ENCODE peak calls at places on chromosome 18, in ten cellular contexts. L is lower lobe of right lung, G is heart right ventricle, U is fibroblast of lung, J is ovary, O is body of pancreas, F is Caco-2, A is Peyer's patch, H is psoas muscle, C is GM12878. T is an unnamed sample. For H3K4me1, the result is how much of the 10 kb centered on the place peaks cover.

GRCh38 chr18:8858888-8859511 is 153.6 kb downstream of the MTCL1 start:
- DNase-seq in L (no peak), G (no peak), U (peak), J (no peak), O (no peak), F (no peak), A (no peak), H (no peak), C (no peak), T (no peak)

GRCh38 chr18:70221156-70221910 is 15.8 kb upstream of the RTTN start:
- DNase-seq in L (no peak), G (no peak), U (no peak), J (no peak), O (no peak), F (no peak), A (no peak), H (no peak), C (no peak), T (no peak)

GRCh38 chr18:1357724-1358123 is 453.1 kb downstream of the ADCYAP1 start:
- DNase-seq in L (no peak), G (no peak), U (no peak), J (no peak), O (no peak), F (no peak), A (no peak), H (no peak), C (no peak), T (no peak)

GRCh38 chr18:42901161-42901560 is 214.3 kb downstream of the RIT2 start:
- DNase-seq in L (no peak), G (no peak), U (no peak), J (no peak), O (no peak), F (no peak), A (no peak), H (no peak), C (no peak), T (no peak)

GRCh38 chr18:363327-364115 is 95.7 kb upstream of the THOC1 start:
- DNase-seq in L (no peak), G (no peak), U (peak), J (no peak), O (no peak), F (no peak), A (no peak), H (no peak), C (no peak), T (no peak)

GRCh38 chr18:59662008-59662701 is 35.1 kb downstream of the CCBE1 start:
- DNase-seq in L (no peak), G (no peak), U (peak), J (no peak), O (no peak), F (no peak), A (no peak), H (no peak), C (no peak), T (no peak)

GRCh38 chr18:59065684-59066083 is 74.0 kb upstream of the SEC11C start:
- DNase-seq in L (no peak), G (no peak), U (no peak), J (no peak), O (no peak), F (no peak), A (no peak), H (no peak), C (no peak), T (no peak)

GRCh38 chr18:3675446-3675845 is 225.5 kb downstream of the TGIF1 start:
- DNase-seq in L (no peak), G (no peak), U (no peak), J (no peak), O (no peak), F (no peak), A (no peak), H (no peak), C (no peak), T (no peak)

GRCh38 chr18:3099327-3099726 is 86.4 kb upstream of the LPIN2 start:
- DNase-seq in L (no peak), G (no peak), U (no peak), J (no peak), O (no peak), F (no peak), A (no peak), H (no peak), C (no peak), T (no peak)

GRCh38 chr18:26536032-26536431 is 12.3 kb downstream of the KCTD1 start:
- DNase-seq in L (no peak), G (no peak), U (no peak), J (no peak), O (no peak), F (no peak), A (no peak), H (no peak), C (no peak), T (no peak)

GRCh38 chr18:55189972-55190371 is 230.7 kb upstream of the CCDC68 start:
- DNase-seq in L (no peak), G (no peak), U (no peak), J (no peak), O (no peak), F (peak), A (no peak), H (no peak), C (no peak), T (no peak)

GRCh38 chr18:23135679-23136325 is 517 bp downstream of the CABLES1 start:
- DNase-seq in L (peak), G (no peak), U (no peak), J (peak), O (peak), F (no peak), A (peak), H (peak), C (no peak), T (peak)

GRCh38 chr18:23137788-23138216 is 2.5 kb downstream of the CABLES1 start:
- DNase-seq in L (no peak), G (no peak), U (no peak), J (no peak), O (no peak), F (no peak), A (no peak), H (no peak), C (no peak), T (no peak)

GRCh38 chr18:23134780-23135678 is at the start of gene CABLES1:
- DNase-seq in L (peak), G (peak), U (peak), J (peak), O (peak), F (peak), A (peak), H (peak), C (no peak), T (peak)

GRCh38 chr18:23137093-23137640 is 1.9 kb downstream of the CABLES1 start:
- DNase-seq in L (no peak), G (no peak), U (peak), J (no peak), O (no peak), F (no peak), A (no peak), H (no peak), C (no peak), T (no peak)

DNA sequence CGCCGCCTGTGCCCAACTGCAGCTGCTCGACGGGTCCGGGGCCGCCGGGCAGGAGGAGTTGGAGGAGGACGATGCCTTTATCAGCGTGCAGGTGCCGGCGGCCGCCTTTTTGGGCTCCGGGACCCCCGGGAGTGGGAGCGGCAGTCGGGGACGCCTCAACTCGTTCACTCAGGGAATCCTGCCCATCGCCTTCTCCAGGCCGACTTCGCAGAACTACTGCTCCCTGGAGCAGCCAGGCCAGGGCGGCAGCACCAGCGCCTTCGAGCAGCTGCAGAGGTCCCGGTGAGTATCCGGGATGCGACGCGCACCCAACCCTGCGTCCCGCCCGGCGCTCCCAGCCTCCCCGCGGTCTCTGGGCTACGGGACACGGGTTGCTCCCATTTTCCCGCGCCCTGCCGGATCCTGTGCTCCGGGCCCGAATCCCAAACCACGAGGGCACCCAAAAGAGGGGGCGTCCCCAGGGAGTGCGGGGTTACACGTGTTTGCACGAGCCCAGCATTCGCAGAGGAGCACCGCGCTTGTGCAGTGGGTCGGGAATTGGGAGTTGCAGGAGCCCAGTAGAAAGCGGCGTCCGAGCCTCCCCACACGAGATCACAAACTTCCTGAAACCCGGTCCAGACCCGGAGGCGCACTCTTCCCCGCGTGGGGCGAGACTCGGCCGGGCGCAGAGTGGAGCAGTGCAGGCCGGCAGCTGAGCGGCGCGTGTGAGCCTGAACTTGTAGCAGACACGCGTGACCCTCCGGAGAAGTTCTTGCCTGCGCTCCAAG is 1.2 kb downstream of the CABLES1 start:
- DNase-seq in L (peak), G (peak), U (peak), J (peak), O (no peak), F (no peak), A (peak), H (peak), C (no peak), T (peak)
- H3K4me3 ChIP-seq in L (peak), G (peak), U (peak), J (peak), O (peak), F (peak), A (peak), H (peak), C (peak), T (peak)

GRCh38 chr18:62754026-62754425 is 38.7 kb downstream of the PHLPP1 start:
- DNase-seq in L (no peak), G (no peak), U (no peak), J (no peak), O (no peak), F (no peak), A (no peak), H (no peak), C (no peak), T (no peak)
- H3K4me1 ChIP-seq in L (under half), G (under half), U (under half), J (under half), O (half or more), F (under half), A (under half), H (under half), C (under half), T (under half)

GRCh38 chr18:44325903-44326650 is 354.6 kb upstream of the SETBP1 start:
- DNase-seq in L (no peak), G (peak), U (peak), J (peak), O (peak), F (peak), A (no peak), H (peak), C (no peak), T (no peak)
- TF ChIP-seq CTCF in L (peak), G (peak), U (peak), J (no peak), O (peak), F (peak), A (no peak), H (peak), C (peak), T (no peak)

GRCh38 chr18:68733693-68734092 is 18.8 kb upstream of the TMX3 start:
- DNase-seq in L (no peak), G (no peak), U (peak), J (no peak), O (no peak), F (no peak), A (no peak), H (no peak), C (no peak), T (no peak)
- H3K4me3 ChIP-seq in L (no peak), G (no peak), U (no peak), J (no peak), O (no peak), F (no peak), A (no peak), H (no peak), C (no peak), T (no peak)

GRCh38 chr18:51183372-51184091 is 13.9 kb downstream of the MEX3C start:
- DNase-seq in L (no peak), G (no peak), U (no peak), J (no peak), O (no peak), F (no peak), A (no peak), H (no peak), C (no peak), T (no peak)
- H3K4me1 ChIP-seq in L (under half), G (under half), U (under half), J (under half), O (under half), F (under half), A (under half), H (under half), C (under half), T (under half)

DNA sequence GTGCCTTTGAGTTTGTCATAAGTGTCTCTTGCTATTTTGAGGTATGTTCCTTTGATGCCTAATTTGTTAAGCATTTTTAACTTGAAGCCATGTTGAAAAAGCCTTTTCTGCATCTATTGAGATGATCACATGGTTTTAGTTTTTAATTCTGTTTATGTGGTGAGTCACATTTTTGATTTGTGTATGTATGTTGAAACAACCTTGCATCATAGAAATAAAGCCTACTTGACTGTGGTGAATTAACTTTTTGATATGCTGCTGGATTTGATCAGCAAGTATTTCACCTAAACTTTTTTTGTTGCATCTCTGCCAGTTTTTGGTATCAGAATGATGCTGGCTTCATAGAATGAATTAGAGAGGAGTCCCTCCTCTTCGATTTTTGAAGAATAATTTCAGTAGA is 469.7 kb downstream of the CDH2 start:
- DNase-seq in L (no peak), G (no peak), U (peak), J (no peak), O (no peak), F (no peak), A (no peak), H (no peak), C (no peak), T (no peak)
- TF ChIP-seq CTCF in L (no peak), G (no peak), U (no peak), J (no peak), O (no peak), F (no peak), A (no peak), H (no peak), C (no peak), T (no peak)

DNA sequence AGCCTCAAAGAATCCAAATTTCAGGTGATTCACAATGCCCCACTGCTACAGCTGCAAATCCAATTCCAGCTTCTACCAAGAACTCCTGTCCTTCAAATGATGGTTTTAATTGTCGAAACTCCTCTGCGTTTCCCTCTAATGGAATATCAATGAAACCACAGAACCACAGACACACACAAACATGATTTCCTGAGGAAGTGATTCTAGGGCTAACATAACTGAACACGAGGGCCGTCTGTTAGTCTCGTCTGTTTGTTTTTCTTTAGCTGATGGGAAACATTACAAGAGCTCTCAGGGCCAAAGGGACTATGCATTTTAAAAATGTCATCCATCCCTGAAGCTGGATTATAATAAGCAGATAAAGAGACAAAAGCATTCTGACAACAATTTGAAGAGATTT is 59.4 kb downstream of the RNF152 start:
- DNase-seq in L (no peak), G (no peak), U (peak), J (no peak), O (no peak), F (no peak), A (no peak), H (no peak), C (peak), T (no peak)
- H3K4me3 ChIP-seq in L (no peak), G (no peak), U (no peak), J (no peak), O (no peak), F (no peak), A (no peak), H (no peak), C (no peak), T (no peak)

GRCh38 chr18:53861185-53861584 is 363.3 kb downstream of the MBD2 start:
- DNase-seq in L (no peak), G (no peak), U (no peak), J (no peak), O (no peak), F (no peak), A (no peak), H (no peak), C (no peak), T (no peak)
- H3K4me1 ChIP-seq in L (under half), G (under half), U (under half), J (under half), O (under half), F (under half), A (under half), H (under half), C (under half), T (under half)

T was measured in left lung.